ENCODE peak calls at places on chromosome 7, in six cellular contexts. A is GM12891, P is HepG2, Q is K562, U is H1, Z is GM12878. Y is an unnamed sample.

GRCh38 chr7:44867073-44867990 is 18.0 kb downstream of the PURB start:
- DNase-seq in A (no peak), P (peak), Q (peak), U (no peak), Z (no peak), Y (no peak)

GRCh38 chr7:156196649-156197048 is 384.4 kb upstream of the SHH start:
- DNase-seq in A (peak), P (no peak), Q (no peak), U (no peak), Z (no peak), Y (no peak)

GRCh38 chr7:80760292-80760691 is 121.8 kb downstream of the CD36 start:
- DNase-seq in A (no peak), P (peak), Q (no peak), U (no peak), Z (no peak), Y (no peak)

GRCh38 chr7:151647006-151647405 is 127.3 kb upstream of the RHEB start:
- DNase-seq in A (no peak), P (no peak), Q (no peak), U (no peak), Z (no peak), Y (no peak)

GRCh38 chr7:132614428-132615076 is 38.3 kb upstream of the PLXNA4 start:
- DNase-seq in A (peak), P (no peak), Q (no peak), U (peak), Z (no peak), Y (peak)

GRCh38 chr7:106056513-106057203 is 55.5 kb downstream of the SYPL1 start:
- DNase-seq in A (peak), P (peak), Q (peak), U (no peak), Z (no peak), Y (peak)

GRCh38 chr7:26202019-26202985 is 757 bp downstream of the CBX3 start:
- DNase-seq in A (no peak), P (no peak), Q (peak), U (no peak), Z (no peak), Y (peak)

GRCh38 chr7:44748948-44749731 is 493 bp downstream of the ZMIZ2 start:
- DNase-seq in A (no peak), P (no peak), Q (no peak), U (no peak), Z (no peak), Y (no peak)

GRCh38 chr7:158407581-158408331 is 179.9 kb downstream of the PTPRN2 start:
- DNase-seq in A (no peak), P (peak), Q (peak), U (no peak), Z (no peak), Y (no peak)

GRCh38 chr7:148699772-148700629 is 1.3 kb downstream of the CUL1 start:
- DNase-seq in A (no peak), P (peak), Q (peak), U (no peak), Z (no peak), Y (no peak)

GRCh38 chr7:46058424-46058823 is 137.4 kb upstream of the IGFBP3 start:
- DNase-seq in A (no peak), P (no peak), Q (no peak), U (no peak), Z (no peak), Y (no peak)

GRCh38 chr7:151109094-151110048 is 23.1 kb downstream of the AGAP3 start:
- DNase-seq in A (no peak), P (no peak), Q (peak), U (no peak), Z (no peak), Y (no peak)

GRCh38 chr7:112495820-112496462 is 15.2 kb downstream of the LSMEM1 start:
- DNase-seq in A (no peak), P (peak), Q (peak), U (peak), Z (no peak), Y (no peak)

GRCh38 chr7:46996972-46997371 is 584.9 kb downstream of the TNS3 start:
- DNase-seq in A (no peak), P (no peak), Q (no peak), U (no peak), Z (no peak), Y (no peak)

GRCh38 chr7:133650067-133650466 is 397.2 kb downstream of the EXOC4 start:
- DNase-seq in A (no peak), P (no peak), Q (no peak), U (no peak), Z (no peak), Y (no peak)

GRCh38 chr7:46494026-46494425 is 573.0 kb upstream of the IGFBP3 start:
- DNase-seq in A (no peak), P (no peak), Q (no peak), U (no peak), Z (no peak), Y (no peak)

GRCh38 chr7:157409753-157410727 is 73.2 kb downstream of the DNAJB6 start:
- DNase-seq in A (no peak), P (no peak), Q (no peak), U (no peak), Z (no peak), Y (no peak)

GRCh38 chr7:45924283-45924682 is 3.2 kb upstream of the IGFBP3 start:
- DNase-seq in A (no peak), P (no peak), Q (no peak), U (no peak), Z (no peak), Y (no peak)

GRCh38 chr7:158648787-158649186 is 55.8 kb downstream of the NCAPG2 start:
- DNase-seq in A (no peak), P (peak), Q (no peak), U (no peak), Z (no peak), Y (no peak)

GRCh38 chr7:34025579-34025978 is 120.2 kb downstream of the BMPER start:
- DNase-seq in A (no peak), P (no peak), Q (no peak), U (no peak), Z (no peak), Y (no peak)

GRCh38 chr7:3063016-3063753 is 19.5 kb upstream of the CARD11 start:
- DNase-seq in A (peak), P (no peak), Q (no peak), U (no peak), Z (no peak), Y (peak)

GRCh38 chr7:140402178-140402835 is 1.6 kb upstream of the RAB19 start:
- DNase-seq in A (no peak), P (no peak), Q (no peak), U (no peak), Z (no peak), Y (no peak)

GRCh38 chr7:140400381-140400780 is 2.1 kb upstream of the SLC37A3 start:
- DNase-seq in A (no peak), P (no peak), Q (no peak), U (no peak), Z (no peak), Y (no peak)

GRCh38 chr7:140404565-140405080 is 765 bp downstream of the RAB19 start:
- DNase-seq in A (no peak), P (no peak), Q (no peak), U (no peak), Z (no peak), Y (no peak)

GRCh38 chr7:140398821-140399220 is 491 bp upstream of the SLC37A3 start:
- DNase-seq in A (no peak), P (no peak), Q (no peak), U (no peak), Z (no peak), Y (no peak)

DNA sequence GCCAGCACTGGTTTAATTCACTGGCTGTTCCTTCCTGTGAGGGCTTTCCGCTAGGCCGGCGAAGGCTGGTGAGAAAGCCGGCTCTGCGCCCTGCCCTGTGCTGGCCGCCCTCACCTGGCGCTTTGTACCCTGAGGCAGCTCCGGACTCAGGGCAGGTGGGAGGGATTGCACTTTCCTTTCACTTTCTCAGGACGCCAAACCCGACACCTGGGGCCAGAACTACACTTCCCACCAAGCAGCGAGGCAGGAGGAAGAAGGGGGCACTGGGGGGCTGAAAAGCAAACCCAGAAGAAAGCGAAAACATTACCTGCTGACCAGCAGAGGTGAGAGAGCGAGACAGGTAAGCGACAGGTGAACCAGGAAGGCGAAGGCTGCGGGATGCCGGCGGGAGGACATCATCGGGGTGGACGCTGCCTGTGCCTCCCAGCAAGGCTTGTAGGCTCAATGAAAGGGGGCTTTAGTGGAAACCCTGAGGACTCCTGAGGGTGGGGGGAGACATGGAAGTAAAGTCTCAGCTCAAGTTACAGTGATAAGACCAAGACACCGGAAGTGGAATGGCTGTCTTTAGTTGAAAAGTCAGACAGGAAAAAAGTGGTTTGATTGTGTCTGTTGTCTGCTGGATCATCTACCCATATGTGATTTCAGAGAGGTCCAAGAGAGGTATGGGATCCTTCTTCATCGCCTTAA is at the start of gene RAB19:
- DNase-seq in A (no peak), P (no peak), Q (no peak), U (peak), Z (no peak), Y (no peak)
- TF ChIP-seq POLR2AphosphoS5 in A (no peak), P (no peak), Q (no peak), U (peak), Z (no peak), Y (no peak)

GRCh38 chr7:128020161-128020560 is 11.1 kb downstream of the LRRC4 start:
- DNase-seq in A (no peak), P (peak), Q (peak), U (no peak), Z (no peak), Y (no peak)

GRCh38 chr7:128019330-128019729 is 11.9 kb downstream of the LRRC4 start:
- DNase-seq in A (no peak), P (no peak), Q (no peak), U (no peak), Z (no peak), Y (no peak)

GRCh38 chr7:128022631-128023532 is 8.4 kb downstream of the LRRC4 start:
- DNase-seq in A (no peak), P (no peak), Q (no peak), U (no peak), Z (no peak), Y (no peak)

GRCh38 chr7:128024154-128024553 is 7.1 kb downstream of the LRRC4 start:
- DNase-seq in A (no peak), P (no peak), Q (no peak), U (no peak), Z (no peak), Y (no peak)

DNA sequence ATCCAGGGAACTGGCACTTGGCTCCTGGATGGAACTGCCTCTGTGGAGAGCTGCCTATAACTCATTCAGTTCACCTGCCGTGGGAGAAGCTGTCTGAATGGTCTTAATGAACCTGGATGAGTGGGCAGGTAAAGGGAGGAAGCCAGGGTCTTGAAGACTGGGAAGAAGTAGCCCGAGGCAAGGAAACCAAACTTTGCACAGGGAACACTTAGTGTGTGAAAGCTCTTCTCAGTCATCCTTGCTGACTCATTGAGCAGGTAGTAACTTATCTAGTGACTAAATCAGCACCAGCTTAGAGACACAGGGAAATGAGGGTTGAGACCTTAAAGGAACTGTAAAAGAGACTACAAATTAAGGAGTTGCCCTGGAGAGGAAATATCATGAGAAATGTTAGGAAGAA is 9.9 kb downstream of the LRRC4 start:
- DNase-seq in A (no peak), P (no peak), Q (no peak), U (no peak), Z (no peak), Y (no peak)
- TF ChIP-seq TAF1 in A (no peak), P (no peak), Q (no peak), U (no peak), Z (no peak), Y (no peak)

GRCh38 chr7:101814996-101815825 is 2.2 kb upstream of the CUX1 start:
- DNase-seq in A (no peak), P (no peak), Q (peak), U (no peak), Z (no peak), Y (peak)

GRCh38 chr7:101816499-101817030 is 861 bp upstream of the CUX1 start:
- DNase-seq in A (no peak), P (no peak), Q (peak), U (no peak), Z (no peak), Y (no peak)

GRCh38 chr7:101814081-101814995 is 3.1 kb upstream of the CUX1 start:
- DNase-seq in A (peak), P (peak), Q (peak), U (no peak), Z (no peak), Y (peak)

GRCh38 chr7:101817031-101817929 is at the start of gene CUX1:
- DNase-seq in A (no peak), P (peak), Q (peak), U (no peak), Z (no peak), Y (no peak)

GRCh38 chr7:101815826-101816488 is 1.5 kb upstream of the CUX1 start:
- DNase-seq in A (peak), P (peak), Q (peak), U (peak), Z (no peak), Y (no peak)
- TF ChIP-seq POLR2A in A (no peak), P (peak), Q (no peak), U (peak), Z (peak), Y (peak)

GRCh38 chr7:135147899-135148721 is at the start of gene TMEM140:
- DNase-seq in A (no peak), P (peak), Q (peak), U (no peak), Z (peak), Y (no peak)
- TF ChIP-seq POLR2AphosphoS5 in A (no peak), P (peak), Q (no peak), U (no peak), Z (peak), Y (peak)

DNA sequence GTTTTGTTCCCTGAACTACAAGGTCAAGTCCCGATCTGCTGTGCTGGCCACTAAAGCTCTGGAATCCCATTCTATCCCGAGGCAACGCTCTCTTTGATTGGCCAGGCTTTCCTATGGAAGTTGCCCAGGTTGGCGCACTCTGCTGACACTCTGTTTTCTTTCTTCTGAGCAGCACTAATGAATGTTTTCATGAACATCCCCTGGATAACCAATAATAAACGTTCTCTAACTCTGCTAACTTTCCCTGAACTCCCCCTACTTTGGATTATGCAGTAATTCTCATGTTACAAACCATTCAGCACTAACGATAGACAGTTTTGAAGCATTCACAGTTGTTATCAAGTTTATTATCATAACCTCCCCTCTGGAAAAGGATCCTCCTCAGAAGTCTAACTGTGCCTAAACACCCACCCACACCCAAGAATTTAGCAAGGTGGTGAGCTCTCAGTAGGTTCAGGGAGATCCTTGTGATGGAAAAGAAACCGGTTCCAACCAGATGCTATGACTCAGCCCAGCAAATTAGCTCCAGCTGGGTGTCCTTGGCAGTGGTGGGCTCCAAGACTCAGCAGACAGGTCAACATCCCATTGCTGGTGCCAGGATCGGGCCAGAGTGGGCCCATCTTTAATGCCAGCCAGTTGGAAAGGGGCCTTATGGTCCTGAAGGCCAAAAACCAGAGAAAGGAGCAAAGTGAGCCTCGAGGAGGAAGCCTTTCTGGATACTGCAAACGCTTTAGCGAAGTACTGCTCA is 68.4 kb downstream of the CREB3L2 start:
- DNase-seq in A (no peak), P (no peak), Q (peak), U (no peak), Z (no peak), Y (no peak)
- TF ChIP-seq TAF1 in A (no peak), P (no peak), Q (no peak), U (no peak), Z (no peak), Y (no peak)

DNA sequence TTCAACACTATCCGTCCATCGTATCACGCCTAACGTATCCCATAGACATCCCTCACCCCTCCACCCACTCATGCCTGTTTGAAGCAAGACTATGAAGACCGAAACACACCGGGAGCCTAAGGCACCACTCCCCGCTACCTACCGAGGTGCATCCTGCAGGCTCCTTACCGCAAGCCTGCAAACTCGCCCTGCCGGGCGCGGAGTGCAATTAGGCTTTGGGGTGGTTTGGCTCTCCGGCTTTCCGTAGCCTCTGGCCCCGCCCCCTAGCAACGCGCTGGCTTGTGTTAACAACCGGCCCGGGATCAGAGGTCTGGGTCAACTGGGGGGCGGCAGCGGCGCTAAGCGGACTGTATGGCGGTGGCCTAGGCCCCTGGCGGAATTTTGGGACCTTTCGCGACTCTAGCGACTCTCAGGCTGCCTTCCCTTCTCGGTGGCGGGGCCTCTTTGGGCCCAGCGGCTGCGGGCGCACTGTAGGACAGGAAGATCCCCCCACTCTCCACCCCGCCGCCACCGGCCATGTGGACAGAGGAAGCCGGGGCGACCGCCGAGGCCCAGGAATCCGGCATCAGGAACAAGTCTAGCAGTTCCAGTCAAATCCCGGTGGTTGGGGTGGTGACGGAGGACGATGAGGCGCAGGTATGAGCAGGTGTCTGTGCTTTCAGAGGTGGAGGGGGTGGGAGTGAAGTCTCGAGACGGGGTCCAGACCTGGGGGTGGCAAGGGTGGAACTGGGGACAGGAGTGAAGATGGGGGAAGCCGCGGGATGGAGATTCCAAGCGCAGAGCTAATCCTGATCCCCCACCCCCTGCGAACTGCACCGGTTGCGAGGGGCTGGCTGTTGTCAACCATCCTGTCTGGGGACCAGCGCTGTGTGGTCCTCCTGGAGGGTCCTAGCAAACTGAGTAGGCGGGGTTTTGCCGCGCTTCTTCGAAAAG is at the start of gene CFAP69:
- DNase-seq in A (peak), P (peak), Q (peak), U (peak), Z (peak), Y (peak)
- TF ChIP-seq POLR2A in A (peak), P (peak), Q (peak), U (no peak), Z (peak), Y (no peak)

DNA sequence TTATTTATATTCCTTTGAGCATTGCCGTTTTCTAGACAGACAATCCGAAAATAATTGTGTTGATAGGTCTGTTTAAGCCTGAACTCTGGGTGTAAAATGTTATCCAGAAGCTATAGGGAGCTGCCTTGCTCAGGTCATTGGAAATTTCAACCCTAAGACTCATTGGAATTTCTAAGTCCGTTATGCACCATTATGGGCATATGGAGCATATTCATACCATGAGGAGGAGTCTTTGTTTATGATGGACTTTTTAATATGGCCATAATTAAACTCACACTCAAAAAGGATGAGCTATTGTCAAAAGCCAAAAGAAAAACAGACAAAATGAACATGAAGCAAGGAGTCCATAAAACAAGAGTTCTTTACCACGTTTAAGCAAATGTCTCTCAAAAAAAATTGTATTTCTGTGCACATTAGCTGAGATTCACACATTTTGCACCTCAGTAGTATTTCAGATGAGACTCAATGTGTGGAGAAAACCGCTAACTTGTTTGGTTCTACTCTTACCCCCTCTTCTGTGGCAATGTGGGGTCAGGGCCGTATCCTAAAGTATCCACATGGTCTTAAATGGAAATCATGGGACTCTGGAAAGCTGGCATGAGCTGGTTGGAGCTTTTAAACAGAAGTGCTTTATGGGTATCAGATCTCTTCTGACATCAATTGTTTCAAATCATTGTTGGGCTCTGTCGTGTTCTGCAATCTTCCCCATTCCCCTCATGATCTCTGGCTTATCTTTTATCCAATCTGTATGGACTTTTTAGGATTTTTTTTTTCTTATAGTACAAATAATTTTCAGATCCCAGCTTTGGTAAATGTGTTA is 60.5 kb downstream of the PODXL start:
- DNase-seq in A (no peak), P (no peak), Q (no peak), U (no peak), Z (no peak), Y (no peak)
- TF ChIP-seq POLR2AphosphoS5 in A (no peak), P (no peak), Q (no peak), U (peak), Z (no peak), Y (no peak)

GRCh38 chr7:69363131-69363530 is 235.1 kb upstream of the AUTS2 start:
- DNase-seq in A (no peak), P (no peak), Q (no peak), U (no peak), Z (no peak), Y (no peak)
- TF ChIP-seq TAF1 in A (no peak), P (no peak), Q (no peak), U (no peak), Z (no peak), Y (no peak)

GRCh38 chr7:107543338-107543993 is 20.3 kb downstream of the COG5 start:
- DNase-seq in A (no peak), P (no peak), Q (no peak), U (no peak), Z (no peak), Y (no peak)
- TF ChIP-seq POLR2A in A (no peak), P (no peak), Q (no peak), U (no peak), Z (no peak), Y (no peak)